ENCODE peak calls at places on chromosomes 5 and 9, in four cellular contexts. O is activated naive CD4-positive, alpha-beta T cell treated with anti-CD3 and anti-CD28 coated beads, Interleukin-2, amount 10 ng/mL, durations not matched to agents 7 days and 5 days; N is AG04450; J is DMS 273 treated with DMSO at 0.1 percent for 48 hours. U is an unnamed sample.

GRCh38 chr5:176823076-176823481 is 12.7 kb downstream of the UNC5A start:
- DNase-seq in J (no peak), O (no peak), N (no peak), U (peak)

GRCh38 chr9:74696520-74696919 is 191.2 kb downstream of the TRPM6 start:
- DNase-seq in N (no peak), J (no peak), O (no peak), U (no peak)

GRCh38 chr9:93683331-93684134 is 107.1 kb downstream of the PHF2 start:
- DNase-seq in O (no peak), J (no peak), N (no peak), U (no peak)

GRCh38 chr5:14114615-14115251 is 28.4 kb upstream of the TRIO start:
- DNase-seq in N (no peak), J (no peak), O (no peak), U (no peak)

GRCh38 chr5:5795074-5795779 is 372.8 kb downstream of the ICE1 start:
- DNase-seq in J (no peak), N (no peak), O (no peak), U (no peak)

GRCh38 chr9:97438666-97439065 is 26.8 kb downstream of the TDRD7 start:
- DNase-seq in J (no peak), O (no peak), N (no peak), U (no peak)

GRCh38 chr9:132546148-132547051 is 36.0 kb upstream of the BARHL1 start:
- DNase-seq in N (no peak), O (no peak), J (peak), U (peak)

GRCh38 chr9:95514402-95514801 is 2.4 kb downstream of the PTCH1 start:
- DNase-seq in N (no peak), J (no peak), O (no peak), U (no peak)

GRCh38 chr9:133443982-133444381 is 15.8 kb upstream of the CACFD1 start:
- DNase-seq in N (no peak), O (no peak), J (no peak), U (no peak)

GRCh38 chr5:50564079-50564478 is 102.4 kb upstream of the PARP8 start:
- DNase-seq in O (peak), N (no peak), J (no peak), U (no peak)

GRCh38 chr5:137533963-137534362 is 34.8 kb upstream of the SPOCK1 start:
- DNase-seq in O (no peak), J (no peak), N (no peak), U (no peak)

GRCh38 chr5:125549322-125549871 is 803.0 kb upstream of the ZNF608 start:
- DNase-seq in O (no peak), J (no peak), N (no peak), U (no peak)

GRCh38 chr5:83255268-83255667 is 177.9 kb downstream of the XRCC4 start:
- DNase-seq in J (no peak), N (no peak), O (no peak), U (no peak)

GRCh38 chr9:127877566-127877998 is at the start of gene AK1:
- DNase-seq in O (no peak), N (no peak), J (no peak), U (peak)

GRCh38 chr9:121841771-121842611 is 190.6 kb downstream of the DAB2IP start:
- DNase-seq in N (no peak), J (no peak), O (no peak), U (no peak)

GRCh38 chr5:181186902-181187499 is 18.0 kb downstream of the TRIM7 start:
- DNase-seq in J (no peak), O (no peak), N (no peak), U (no peak)

GRCh38 chr9:125904155-125904841 is 157.1 kb downstream of the PBX3 start:
- DNase-seq in N (no peak), O (no peak), J (no peak), U (no peak)

GRCh38 chr9:83622814-83623633 is at the start of gene IDNK:
- DNase-seq in N (no peak), J (peak), O (peak), U (peak)

GRCh38 chr5:9009931-9010652 is 535.8 kb downstream of the SEMA5A start:
- DNase-seq in O (no peak), J (no peak), N (no peak), U (no peak)

GRCh38 chr5:173969167-173970049 is 19.6 kb upstream of the C5orf47 start:
- DNase-seq in N (peak), J (no peak), O (no peak), U (peak)

GRCh38 chr9:93575706-93576295 is 583 bp upstream of the PHF2 start:
- DNase-seq in J (no peak), N (no peak), O (peak), U (peak)

GRCh38 chr5:131163315-131164119 is 1.5 kb downstream of the HINT1 start:
- DNase-seq in N (no peak), J (no peak), O (no peak), U (peak)

GRCh38 chr9:22103650-22104575 is 94.8 kb upstream of the CDKN2B start:
- DNase-seq in J (no peak), O (no peak), N (no peak), U (no peak)

GRCh38 chr9:20732118-20732517 is 48.1 kb downstream of the FOCAD start:
- DNase-seq in N (no peak), O (no peak), J (no peak), U (peak)

GRCh38 chr9:22416692-22417060 is 29.9 kb upstream of the DMRTA1 start:
- DNase-seq in J (peak), O (no peak), N (no peak), U (no peak)

U was measured in RWPE1.